ENCODE peak calls at places on chromosomes 12 and 14, in five cellular contexts. One of them, this sample, is unnamed.

GRCh38 chr12:10966314-10966713 is 20.4 kb downstream of the TAS2R50 start:
- DNase-seq in mesenchymal stem cell: no peak
- DNase-seq in trophoblast cell: no peak
- DNase-seq in H9: no peak
- DNase-seq in neuronal stem cell: no peak
- DNase-seq in this sample: no peak

GRCh38 chr12:124994435-124994975 is 1.1 kb downstream of the BRI3BP start:
- DNase-seq in mesenchymal stem cell: no peak
- DNase-seq in neuronal stem cell: no peak
- DNase-seq in trophoblast cell: no peak
- DNase-seq in H9: no peak
- DNase-seq in this sample: no peak

GRCh38 chr14:103068351-103069073 is 11.2 kb upstream of the CDC42BPB start:
- DNase-seq in mesenchymal stem cell: no peak
- DNase-seq in trophoblast cell: no peak
- DNase-seq in H9: no peak
- DNase-seq in neuronal stem cell: no peak
- DNase-seq in this sample: no peak

GRCh38 chr14:104876251-104876699 is 11.2 kb downstream of the CEP170B start:
- DNase-seq in trophoblast cell: peak
- DNase-seq in H9: peak
- DNase-seq in neuronal stem cell: no peak
- DNase-seq in mesenchymal stem cell: peak
- DNase-seq in this sample: peak

GRCh38 chr12:85829391-85829790 is 6.8 kb downstream of the RASSF9 start:
- DNase-seq in trophoblast cell: no peak
- DNase-seq in neuronal stem cell: no peak
- DNase-seq in mesenchymal stem cell: no peak
- DNase-seq in H9: no peak
- DNase-seq in this sample: no peak

GRCh38 chr14:59374048-59374447 is 91.1 kb downstream of the GPR135 start:
- DNase-seq in neuronal stem cell: no peak
- DNase-seq in trophoblast cell: no peak
- DNase-seq in mesenchymal stem cell: no peak
- DNase-seq in H9: no peak
- DNase-seq in this sample: no peak

GRCh38 chr12:8609061-8609570 is 3.5 kb downstream of the AICDA start:
- DNase-seq in H9: peak
- DNase-seq in neuronal stem cell: peak
- DNase-seq in trophoblast cell: no peak
- DNase-seq in mesenchymal stem cell: peak
- DNase-seq in this sample: no peak

GRCh38 chr14:102323102-102323501 is 3.6 kb downstream of the ZNF839 start:
- DNase-seq in mesenchymal stem cell: peak
- DNase-seq in trophoblast cell: no peak
- DNase-seq in H9: peak
- DNase-seq in neuronal stem cell: no peak
- DNase-seq in this sample: no peak

GRCh38 chr14:76917759-76918175 is 91.6 kb downstream of the LRRC74A start:
- DNase-seq in H9: no peak
- DNase-seq in mesenchymal stem cell: no peak
- DNase-seq in neuronal stem cell: no peak
- DNase-seq in trophoblast cell: no peak
- DNase-seq in this sample: no peak

GRCh38 chr12:19482551-19483109 is 43.3 kb downstream of the AEBP2 start:
- DNase-seq in H9: peak
- DNase-seq in trophoblast cell: no peak
- DNase-seq in mesenchymal stem cell: peak
- DNase-seq in neuronal stem cell: no peak
- DNase-seq in this sample: no peak

GRCh38 chr12:131509706-131510105 is 201.2 kb upstream of the SFSWAP start:
- DNase-seq in trophoblast cell: no peak
- DNase-seq in H9: no peak
- DNase-seq in neuronal stem cell: no peak
- DNase-seq in mesenchymal stem cell: no peak
- DNase-seq in this sample: no peak

GRCh38 chr12:54239568-54239967 is 40.4 kb downstream of the CBX5 start:
- DNase-seq in mesenchymal stem cell: no peak
- DNase-seq in neuronal stem cell: no peak
- DNase-seq in trophoblast cell: no peak
- DNase-seq in H9: no peak
- DNase-seq in this sample: no peak

GRCh38 chr12:39392154-39392925 is 50.6 kb downstream of the KIF21A start:
- DNase-seq in trophoblast cell: no peak
- DNase-seq in H9: no peak
- DNase-seq in neuronal stem cell: no peak
- DNase-seq in mesenchymal stem cell: no peak
- DNase-seq in this sample: no peak

GRCh38 chr12:131671276-131671675 is 39.6 kb upstream of the SFSWAP start:
- DNase-seq in mesenchymal stem cell: no peak
- DNase-seq in trophoblast cell: no peak
- DNase-seq in H9: peak
- DNase-seq in neuronal stem cell: no peak
- DNase-seq in this sample: no peak

GRCh38 chr14:70856851-70857498 is 47.7 kb upstream of the MAP3K9 start:
- DNase-seq in trophoblast cell: peak
- DNase-seq in H9: no peak
- DNase-seq in neuronal stem cell: no peak
- DNase-seq in mesenchymal stem cell: peak
- DNase-seq in this sample: no peak

GRCh38 chr12:124609041-124609984 is 41.9 kb upstream of the NCOR2 start:
- DNase-seq in trophoblast cell: peak
- DNase-seq in mesenchymal stem cell: peak
- DNase-seq in H9: peak
- DNase-seq in neuronal stem cell: no peak
- DNase-seq in this sample: no peak

GRCh38 chr14:67166450-67166853 is 22.8 kb upstream of the GARIN2 start:
- DNase-seq in trophoblast cell: peak
- DNase-seq in neuronal stem cell: peak
- DNase-seq in mesenchymal stem cell: peak
- DNase-seq in H9: no peak
- DNase-seq in this sample: no peak

GRCh38 chr12:97960741-97961608 is 498.4 kb downstream of the RMST start:
- DNase-seq in neuronal stem cell: peak
- DNase-seq in mesenchymal stem cell: peak
- DNase-seq in trophoblast cell: peak
- DNase-seq in H9: peak
- DNase-seq in this sample: no peak

GRCh38 chr14:22338381-22338780 is 250.6 kb downstream of the DAD1 start:
- DNase-seq in H9: no peak
- DNase-seq in trophoblast cell: no peak
- DNase-seq in mesenchymal stem cell: no peak
- DNase-seq in neuronal stem cell: no peak
- DNase-seq in this sample: no peak

GRCh38 chr12:29943683-29944082 is 159.9 kb upstream of the TMTC1 start:
- DNase-seq in neuronal stem cell: no peak
- DNase-seq in H9: no peak
- DNase-seq in trophoblast cell: no peak
- DNase-seq in mesenchymal stem cell: no peak
- DNase-seq in this sample: no peak

GRCh38 chr12:40552868-40553267 is 139.4 kb upstream of the CNTN1 start:
- DNase-seq in neuronal stem cell: no peak
- DNase-seq in trophoblast cell: no peak
- DNase-seq in H9: no peak
- DNase-seq in mesenchymal stem cell: no peak
- DNase-seq in this sample: no peak

GRCh38 chr14:57085801-57086200 is 182.9 kb downstream of the EXOC5 start:
- DNase-seq in neuronal stem cell: no peak
- DNase-seq in H9: no peak
- DNase-seq in mesenchymal stem cell: no peak
- DNase-seq in trophoblast cell: no peak
- DNase-seq in this sample: no peak

GRCh38 chr12:4270016-4270669 is 3.4 kb upstream of the CCND2 start:
- DNase-seq in H9: peak
- DNase-seq in mesenchymal stem cell: no peak
- DNase-seq in trophoblast cell: no peak
- DNase-seq in neuronal stem cell: no peak
- DNase-seq in this sample: peak

GRCh38 chr12:122646568-122647220 is 56.5 kb downstream of the HCAR2 start:
- DNase-seq in H9: no peak
- DNase-seq in neuronal stem cell: no peak
- DNase-seq in mesenchymal stem cell: peak
- DNase-seq in trophoblast cell: peak
- DNase-seq in this sample: no peak

GRCh38 chr14:22251090-22251489 is 337.9 kb downstream of the DAD1 start:
- DNase-seq in mesenchymal stem cell: no peak
- DNase-seq in neuronal stem cell: no peak
- DNase-seq in trophoblast cell: no peak
- DNase-seq in H9: no peak
- DNase-seq in this sample: no peak

GRCh38 chr12:16844875-16845274 is 238.9 kb upstream of the LMO3 start:
- DNase-seq in trophoblast cell: no peak
- DNase-seq in neuronal stem cell: no peak
- DNase-seq in H9: peak
- DNase-seq in mesenchymal stem cell: no peak
- DNase-seq in this sample: no peak

GRCh38 chr14:73238262-73238852 is 1.1 kb downstream of the PAPLN start:
- DNase-seq in neuronal stem cell: no peak
- DNase-seq in trophoblast cell: no peak
- DNase-seq in H9: no peak
- DNase-seq in mesenchymal stem cell: peak
- DNase-seq in this sample: no peak

GRCh38 chr14:75049731-75050201 is 1.5 kb downstream of the MLH3 start:
- DNase-seq in neuronal stem cell: no peak
- DNase-seq in H9: no peak
- DNase-seq in trophoblast cell: no peak
- DNase-seq in mesenchymal stem cell: no peak
- DNase-seq in this sample: no peak

GRCh38 chr12:95848575-95849388 is 10.0 kb upstream of the SNRPF start:
- DNase-seq in H9: no peak
- DNase-seq in mesenchymal stem cell: peak
- DNase-seq in neuronal stem cell: peak
- DNase-seq in trophoblast cell: peak
- DNase-seq in this sample: no peak

GRCh38 chr14:69614592-69614991 is 3.2 kb downstream of the SUSD6 start:
- DNase-seq in H9: no peak
- DNase-seq in neuronal stem cell: no peak
- DNase-seq in trophoblast cell: no peak
- DNase-seq in mesenchymal stem cell: no peak
- DNase-seq in this sample: no peak

GRCh38 chr12:104280703-104281458 is 22.7 kb upstream of the EID3 start:
- DNase-seq in mesenchymal stem cell: peak
- DNase-seq in neuronal stem cell: no peak
- DNase-seq in H9: no peak
- DNase-seq in trophoblast cell: peak
- DNase-seq in this sample: no peak

GRCh38 chr14:24260780-24261157 is 2.2 kb downstream of the TGM1 start:
- DNase-seq in H9: no peak
- DNase-seq in mesenchymal stem cell: no peak
- DNase-seq in neuronal stem cell: no peak
- DNase-seq in trophoblast cell: no peak
- DNase-seq in this sample: no peak

DNA sequence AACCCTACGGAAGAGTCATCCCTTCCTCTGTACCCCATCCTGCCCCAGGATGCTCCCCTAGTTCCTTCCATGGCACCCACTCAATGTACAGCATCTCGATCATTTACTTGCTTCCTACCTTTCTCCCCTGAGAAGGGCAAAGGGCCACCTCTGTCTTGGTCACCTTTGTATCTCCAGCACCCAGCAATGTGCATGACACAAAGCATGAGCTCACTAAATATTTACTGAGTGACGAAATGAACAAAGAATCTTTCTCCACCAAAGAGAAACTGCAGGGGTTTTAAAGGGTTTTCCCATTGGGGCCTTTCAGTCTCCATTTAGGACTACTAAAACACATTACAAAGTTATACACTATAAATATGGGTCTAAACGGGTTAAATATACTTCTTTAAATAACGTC is 30.6 kb downstream of the ATG14 start:
- DNase-seq in mesenchymal stem cell: no peak
- DNase-seq in H9: no peak
- DNase-seq in trophoblast cell: peak
- DNase-seq in neuronal stem cell: no peak
- DNase-seq in this sample: no peak
- H2BK12ac ChIP-seq in mesenchymal stem cell: no peak
- H2BK12ac ChIP-seq in H9: no peak
- H2BK12ac ChIP-seq in trophoblast cell: no peak
- H2BK12ac ChIP-seq in neuronal stem cell: no peak
- H2BK12ac ChIP-seq in this sample: no peak

GRCh38 chr14:32134448-32135070 is 57.5 kb downstream of the ARHGAP5 start:
- DNase-seq in trophoblast cell: no peak
- DNase-seq in mesenchymal stem cell: peak
- DNase-seq in H9: no peak
- DNase-seq in neuronal stem cell: no peak
- DNase-seq in this sample: no peak

GRCh38 chr14:32128703-32129102 is 51.6 kb downstream of the ARHGAP5 start:
- DNase-seq in trophoblast cell: no peak
- DNase-seq in neuronal stem cell: no peak
- DNase-seq in mesenchymal stem cell: no peak
- DNase-seq in H9: no peak
- DNase-seq in this sample: no peak

GRCh38 chr14:32129124-32129523 is 52.0 kb downstream of the ARHGAP5 start:
- DNase-seq in H9: no peak
- DNase-seq in trophoblast cell: no peak
- DNase-seq in neuronal stem cell: no peak
- DNase-seq in mesenchymal stem cell: no peak
- DNase-seq in this sample: no peak
- H2BK12ac ChIP-seq in H9: no peak
- H2BK12ac ChIP-seq in trophoblast cell: no peak
- H2BK12ac ChIP-seq in neuronal stem cell: no peak
- H2BK12ac ChIP-seq in mesenchymal stem cell: no peak
- H2BK12ac ChIP-seq in this sample: no peak

DNA sequence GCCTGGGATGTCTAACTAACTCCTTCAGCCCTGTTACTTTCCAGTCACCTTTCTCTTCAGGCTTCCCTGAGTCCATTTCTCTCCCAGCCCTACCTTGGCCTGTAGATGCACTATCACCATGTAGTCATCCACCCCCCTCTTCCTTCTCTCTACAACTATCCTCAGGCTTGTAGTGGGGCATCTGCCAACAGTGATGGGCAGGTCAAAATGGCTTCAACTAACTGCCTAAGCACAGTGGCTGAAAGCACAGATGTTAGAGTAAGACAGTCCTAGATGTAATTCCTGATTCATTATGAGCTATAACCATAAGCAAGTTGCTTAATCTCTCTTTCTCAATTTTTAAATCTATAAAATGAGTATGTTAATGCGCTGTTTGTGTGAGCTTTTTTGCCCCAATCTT is 133.6 kb upstream of the NAV3 start:
- DNase-seq in trophoblast cell: no peak
- DNase-seq in neuronal stem cell: no peak
- DNase-seq in H9: no peak
- DNase-seq in mesenchymal stem cell: no peak
- DNase-seq in this sample: no peak
- H2BK12ac ChIP-seq in trophoblast cell: no peak
- H2BK12ac ChIP-seq in neuronal stem cell: no peak
- H2BK12ac ChIP-seq in H9: no peak
- H2BK12ac ChIP-seq in mesenchymal stem cell: no peak
- H2BK12ac ChIP-seq in this sample: no peak

DNA sequence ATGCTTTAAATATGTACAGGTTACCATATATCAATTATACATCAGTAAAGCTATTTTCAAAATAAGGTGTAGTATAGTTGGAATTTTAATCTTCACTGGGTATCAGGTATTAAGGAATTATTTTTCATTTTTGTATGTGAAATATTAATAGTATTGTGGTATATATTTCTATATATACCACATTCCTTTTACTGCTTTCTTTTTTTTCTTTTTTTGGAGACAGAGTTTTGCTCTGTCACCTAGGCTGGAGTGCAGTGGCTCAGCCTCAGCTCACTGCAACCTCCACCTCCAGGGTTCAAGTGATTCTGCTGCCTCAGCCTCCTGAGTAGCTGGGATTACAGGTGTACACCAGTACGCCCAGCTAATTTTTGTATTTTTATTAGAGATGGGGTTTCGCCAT is 36.6 kb downstream of the BICDL1 start:
- DNase-seq in mesenchymal stem cell: no peak
- DNase-seq in trophoblast cell: no peak
- DNase-seq in neuronal stem cell: no peak
- DNase-seq in H9: no peak
- DNase-seq in this sample: no peak
- H2BK12ac ChIP-seq in mesenchymal stem cell: no peak
- H2BK12ac ChIP-seq in trophoblast cell: no peak
- H2BK12ac ChIP-seq in neuronal stem cell: no peak
- H2BK12ac ChIP-seq in H9: no peak
- H2BK12ac ChIP-seq in this sample: no peak